ENCODE peak calls at places on chromosome 9, in nine cellular contexts. One of them, this sample, is unnamed.

GRCh38 chr9:35519697-35520403 is 29.9 kb downstream of the RUSC2 start:
- DNase-seq in NK-92 treated with Interleukin-12 subunit alpha and Interleukin-12 subunit beta, amount 100 ng/mL, for 24 hours: no peak
- DNase-seq in adrenal gland: no peak
- DNase-seq in upper lobe of right lung: no peak
- DNase-seq in SK-N-SH: no peak
- DNase-seq in NCI-H460: no peak
- DNase-seq in NCI-H82: no peak
- DNase-seq in colonic mucosa: no peak
- DNase-seq in frontal cortex: no peak
- DNase-seq in this sample: no peak

GRCh38 chr9:121822093-121823085 is 171.0 kb downstream of the DAB2IP start:
- DNase-seq in NCI-H82: no peak
- DNase-seq in upper lobe of right lung: peak
- DNase-seq in frontal cortex: no peak
- DNase-seq in adrenal gland: no peak
- DNase-seq in SK-N-SH: no peak
- DNase-seq in colonic mucosa: no peak
- DNase-seq in NCI-H460: no peak
- DNase-seq in NK-92 treated with Interleukin-12 subunit alpha and Interleukin-12 subunit beta, amount 100 ng/mL, for 24 hours: no peak
- DNase-seq in this sample: peak

GRCh38 chr9:33433871-33434270 is 13.5 kb downstream of the AQP3 start:
- DNase-seq in colonic mucosa: no peak
- DNase-seq in adrenal gland: no peak
- DNase-seq in NK-92 treated with Interleukin-12 subunit alpha and Interleukin-12 subunit beta, amount 100 ng/mL, for 24 hours: no peak
- DNase-seq in NCI-H460: no peak
- DNase-seq in NCI-H82: no peak
- DNase-seq in upper lobe of right lung: no peak
- DNase-seq in SK-N-SH: no peak
- DNase-seq in frontal cortex: no peak
- DNase-seq in this sample: no peak

GRCh38 chr9:5947912-5948311 is 57.2 kb downstream of the MLANA start:
- DNase-seq in frontal cortex: no peak
- DNase-seq in adrenal gland: peak
- DNase-seq in upper lobe of right lung: no peak
- DNase-seq in NK-92 treated with Interleukin-12 subunit alpha and Interleukin-12 subunit beta, amount 100 ng/mL, for 24 hours: no peak
- DNase-seq in NCI-H460: no peak
- DNase-seq in SK-N-SH: no peak
- DNase-seq in NCI-H82: no peak
- DNase-seq in colonic mucosa: no peak
- DNase-seq in this sample: peak

GRCh38 chr9:86946712-86947145 is 577 bp downstream of the GAS1 start:
- DNase-seq in NCI-H460: no peak
- DNase-seq in frontal cortex: peak
- DNase-seq in adrenal gland: peak
- DNase-seq in NK-92 treated with Interleukin-12 subunit alpha and Interleukin-12 subunit beta, amount 100 ng/mL, for 24 hours: no peak
- DNase-seq in SK-N-SH: peak
- DNase-seq in upper lobe of right lung: peak
- DNase-seq in colonic mucosa: peak
- DNase-seq in NCI-H82: peak
- DNase-seq in this sample: peak

GRCh38 chr9:29208670-29209069 is 1635.4 kb upstream of the C9orf72 start:
- DNase-seq in SK-N-SH: no peak
- DNase-seq in colonic mucosa: no peak
- DNase-seq in frontal cortex: no peak
- DNase-seq in upper lobe of right lung: no peak
- DNase-seq in NCI-H460: no peak
- DNase-seq in NK-92 treated with Interleukin-12 subunit alpha and Interleukin-12 subunit beta, amount 100 ng/mL, for 24 hours: no peak
- DNase-seq in NCI-H82: peak
- DNase-seq in adrenal gland: no peak
- DNase-seq in this sample: peak

GRCh38 chr9:87812375-87813118 is 70.1 kb upstream of the SPATA31E1 start:
- DNase-seq in adrenal gland: peak
- DNase-seq in NCI-H82: peak
- DNase-seq in frontal cortex: peak
- DNase-seq in NK-92 treated with Interleukin-12 subunit alpha and Interleukin-12 subunit beta, amount 100 ng/mL, for 24 hours: no peak
- DNase-seq in SK-N-SH: peak
- DNase-seq in NCI-H460: peak
- DNase-seq in upper lobe of right lung: no peak
- DNase-seq in colonic mucosa: no peak
- DNase-seq in this sample: no peak

GRCh38 chr9:13127164-13127563 is 152.3 kb downstream of the MPDZ start:
- DNase-seq in NK-92 treated with Interleukin-12 subunit alpha and Interleukin-12 subunit beta, amount 100 ng/mL, for 24 hours: no peak
- DNase-seq in SK-N-SH: no peak
- DNase-seq in colonic mucosa: no peak
- DNase-seq in upper lobe of right lung: no peak
- DNase-seq in adrenal gland: no peak
- DNase-seq in NCI-H460: no peak
- DNase-seq in NCI-H82: no peak
- DNase-seq in frontal cortex: no peak
- DNase-seq in this sample: no peak

GRCh38 chr9:37952731-37953130 is 48.8 kb upstream of the SLC25A51 start:
- DNase-seq in adrenal gland: peak
- DNase-seq in colonic mucosa: no peak
- DNase-seq in NCI-H460: no peak
- DNase-seq in SK-N-SH: no peak
- DNase-seq in frontal cortex: no peak
- DNase-seq in NCI-H82: no peak
- DNase-seq in NK-92 treated with Interleukin-12 subunit alpha and Interleukin-12 subunit beta, amount 100 ng/mL, for 24 hours: no peak
- DNase-seq in upper lobe of right lung: no peak
- DNase-seq in this sample: no peak

GRCh38 chr9:123470121-123470851 is 114.3 kb downstream of the CRB2 start:
- DNase-seq in upper lobe of right lung: no peak
- DNase-seq in NK-92 treated with Interleukin-12 subunit alpha and Interleukin-12 subunit beta, amount 100 ng/mL, for 24 hours: no peak
- DNase-seq in SK-N-SH: no peak
- DNase-seq in NCI-H460: no peak
- DNase-seq in NCI-H82: no peak
- DNase-seq in adrenal gland: peak
- DNase-seq in frontal cortex: no peak
- DNase-seq in colonic mucosa: no peak
- DNase-seq in this sample: no peak

GRCh38 chr9:18890372-18890771 is 142.6 kb downstream of the SAXO1 start:
- DNase-seq in adrenal gland: peak
- DNase-seq in NK-92 treated with Interleukin-12 subunit alpha and Interleukin-12 subunit beta, amount 100 ng/mL, for 24 hours: no peak
- DNase-seq in NCI-H460: no peak
- DNase-seq in frontal cortex: no peak
- DNase-seq in colonic mucosa: no peak
- DNase-seq in upper lobe of right lung: no peak
- DNase-seq in SK-N-SH: peak
- DNase-seq in NCI-H82: no peak
- DNase-seq in this sample: peak

GRCh38 chr9:37801287-37801850 is 772 bp downstream of the DCAF10 start:
- DNase-seq in SK-N-SH: peak
- DNase-seq in adrenal gland: peak
- DNase-seq in frontal cortex: no peak
- DNase-seq in colonic mucosa: peak
- DNase-seq in NCI-H82: peak
- DNase-seq in NCI-H460: no peak
- DNase-seq in upper lobe of right lung: peak
- DNase-seq in NK-92 treated with Interleukin-12 subunit alpha and Interleukin-12 subunit beta, amount 100 ng/mL, for 24 hours: no peak
- DNase-seq in this sample: peak

This sample was measured in NCI-H69.